ENCODE peak calls at places on chromosomes 5 and 9, in ten cellular contexts. F is H9; K is upper lobe of right lung; N is naive B cell; V is activated T-cell treated with anti-CD3 and anti-CD28 coated beads, Interleukin-2, amount 50 U/mL, for 24 hours; R is uterus; U is A172; D is NCI-H1092 treated with DMSO at 0.1 percent for 48 hours; Z is activated CD4-positive, alpha-beta T cell treated with anti-CD3 and anti-CD28 coated beads, Interleukin-2, amount 10 ng/mL, durations not matched to agents 7 days and 5 days; Q is NCI-H69. M is an unnamed sample.

GRCh38 chr9:134699343-134699740 is 57.7 kb downstream of the COL5A1 start:
- DNase-seq in F (no peak), R (no peak), N (no peak), K (no peak), V (no peak), D (no peak), Z (no peak), Q (peak), U (no peak), M (no peak)

GRCh38 chr5:135013947-135014570 is 20.0 kb downstream of the PITX1 start:
- DNase-seq in F (peak), U (no peak), D (peak), N (no peak), V (no peak), R (no peak), Z (no peak), Q (peak), K (peak), M (no peak)

GRCh38 chr9:128297221-128297773 is 21.2 kb downstream of the SWI5 start:
- DNase-seq in V (no peak), F (no peak), U (no peak), D (no peak), K (no peak), R (no peak), Z (no peak), N (no peak), Q (no peak), M (no peak)

GRCh38 chr5:121982500-121983261 is 20.9 kb downstream of the SRFBP1 start:
- DNase-seq in F (no peak), D (no peak), Q (peak), Z (no peak), R (no peak), N (no peak), U (no peak), V (no peak), K (no peak), M (no peak)

GRCh38 chr5:93926831-93927600 is 185.6 kb upstream of the POU5F2 start:
- DNase-seq in Z (no peak), F (no peak), N (no peak), V (no peak), R (no peak), D (no peak), U (peak), Q (peak), K (no peak), M (no peak)

GRCh38 chr9:77663754-77664153 is 15.6 kb upstream of the GNA14 start:
- DNase-seq in Z (no peak), U (peak), R (no peak), D (peak), V (no peak), F (no peak), N (no peak), K (no peak), Q (peak), M (no peak)

GRCh38 chr9:121269030-121269887 is 1.3 kb downstream of the GSN start:
- DNase-seq in K (no peak), U (peak), Q (peak), F (no peak), N (no peak), D (no peak), V (no peak), R (peak), Z (no peak), M (no peak)

GRCh38 chr5:170382790-170383189 is 6.4 kb downstream of the KCNMB1 start:
- DNase-seq in D (no peak), K (no peak), V (no peak), Q (no peak), R (no peak), U (no peak), N (no peak), Z (no peak), F (no peak), M (no peak)

GRCh38 chr5:79236364-79236969 is 536 bp downstream of the JMY start:
- DNase-seq in N (peak), V (no peak), U (no peak), Q (peak), R (peak), F (no peak), Z (peak), D (peak), K (peak), M (peak)

GRCh38 chr5:100496296-100496695 is 38.9 kb upstream of the FAM174A start:
- DNase-seq in Z (no peak), R (no peak), F (no peak), Q (peak), U (no peak), K (no peak), N (no peak), D (no peak), V (no peak), M (no peak)

GRCh38 chr5:149320791-149321330 is 24.4 kb upstream of the GRPEL2 start:
- DNase-seq in N (no peak), F (peak), V (no peak), U (peak), R (peak), D (peak), K (peak), Z (no peak), Q (peak), M (no peak)

GRCh38 chr9:138100711-138101349 is 223.2 kb downstream of the CACNA1B start:
- DNase-seq in R (peak), N (no peak), F (peak), Z (no peak), U (no peak), K (peak), D (no peak), V (peak), Q (peak), M (peak)

GRCh38 chr9:77523891-77524290 is 124.2 kb downstream of the GNA14 start:
- DNase-seq in F (no peak), U (no peak), N (no peak), Z (no peak), V (no peak), Q (no peak), R (no peak), K (no peak), D (no peak), M (no peak)

GRCh38 chr5:25544652-25545249 is 900.0 kb upstream of the CDH10 start:
- DNase-seq in K (no peak), V (no peak), U (peak), Z (peak), D (peak), R (no peak), Q (peak), N (no peak), F (peak), M (no peak)

GRCh38 chr9:36721846-36722588 is 149.3 kb downstream of the MELK start:
- DNase-seq in Z (no peak), D (peak), F (no peak), V (no peak), Q (peak), U (no peak), K (peak), N (no peak), R (no peak), M (no peak)

GRCh38 chr5:9148242-9148641 is 397.6 kb downstream of the SEMA5A start:
- DNase-seq in V (no peak), N (no peak), F (no peak), Q (no peak), K (no peak), Z (no peak), R (no peak), U (no peak), D (no peak), M (no peak)

GRCh38 chr5:84961903-84962302 is 577.2 kb upstream of the EDIL3 start:
- DNase-seq in Q (no peak), V (no peak), F (no peak), N (no peak), U (no peak), D (no peak), R (no peak), Z (no peak), K (no peak), M (no peak)

GRCh38 chr5:67453526-67453925 is 256.9 kb upstream of the CD180 start:
- DNase-seq in V (no peak), R (no peak), F (no peak), K (no peak), Q (no peak), U (no peak), N (no peak), Z (no peak), D (no peak), M (no peak)

GRCh38 chr5:6572825-6573380 is 59.9 kb downstream of the NSUN2 start:
- DNase-seq in K (no peak), Q (no peak), U (no peak), F (no peak), R (no peak), V (no peak), Z (no peak), D (no peak), N (no peak), M (no peak)

GRCh38 chr5:179832039-179832745 is 11.5 kb downstream of the SQSTM1 start:
- DNase-seq in R (no peak), N (no peak), F (no peak), V (no peak), Z (no peak), Q (no peak), U (no peak), K (no peak), D (no peak), M (no peak)

GRCh38 chr9:95091971-95092320 is 225.6 kb downstream of the FANCC start:
- DNase-seq in V (no peak), K (no peak), D (no peak), R (no peak), N (no peak), U (peak), Q (peak), F (no peak), Z (no peak), M (no peak)

GRCh38 chr5:107610795-107611194 is 59.9 kb downstream of the EFNA5 start:
- DNase-seq in R (no peak), N (no peak), D (no peak), V (no peak), Q (no peak), U (no peak), F (no peak), K (no peak), Z (no peak), M (no peak)

GRCh38 chr5:43643327-43643726 is 40.3 kb downstream of the NNT start:
- DNase-seq in K (no peak), F (no peak), D (no peak), Q (no peak), Z (no peak), U (no peak), N (no peak), R (no peak), V (no peak), M (no peak)

GRCh38 chr5:10863763-10864383 is 102.8 kb upstream of the DAP start:
- DNase-seq in D (peak), U (peak), V (peak), R (no peak), F (peak), Z (peak), Q (peak), N (peak), K (no peak), M (no peak)

GRCh38 chr5:176180781-176181180 is 57.4 kb upstream of the SIMC1 start:
- DNase-seq in R (no peak), U (no peak), F (no peak), V (no peak), D (no peak), K (no peak), Q (no peak), N (no peak), Z (no peak), M (no peak)

GRCh38 chr5:1323803-1324173 is 21.1 kb downstream of the CLPTM1L start:
- DNase-seq in U (no peak), F (peak), V (peak), Z (no peak), K (peak), Q (no peak), D (no peak), N (no peak), R (no peak), M (no peak)

GRCh38 chr9:87381050-87381711 is 116.5 kb upstream of the DAPK1 start:
- DNase-seq in V (no peak), R (no peak), Z (no peak), D (no peak), F (no peak), Q (no peak), K (no peak), U (peak), N (no peak), M (no peak)

GRCh38 chr9:133119039-133119438 is 2.0 kb downstream of the RALGDS start:
- DNase-seq in U (no peak), Q (no peak), N (no peak), V (no peak), Z (no peak), F (no peak), D (peak), K (no peak), R (no peak), M (no peak)

GRCh38 chr5:78803386-78803785 is 154.8 kb upstream of the LHFPL2 start:
- DNase-seq in V (no peak), Z (no peak), K (peak), N (no peak), D (no peak), Q (no peak), F (no peak), R (peak), U (no peak), M (no peak)

GRCh38 chr9:29144476-29144875 is 1571.2 kb upstream of the C9orf72 start:
- DNase-seq in Z (no peak), V (no peak), D (no peak), R (no peak), Q (peak), K (no peak), F (no peak), N (no peak), U (peak), M (no peak)

GRCh38 chr9:113541019-113541900 is 77.7 kb downstream of the RGS3 start:
- DNase-seq in D (no peak), Z (no peak), V (no peak), Q (peak), F (peak), N (no peak), U (peak), R (no peak), K (no peak), M (no peak)

GRCh38 chr5:92652735-92653134 is 928.3 kb downstream of the NR2F1-AS1 start:
- DNase-seq in Z (no peak), K (no peak), Q (peak), R (no peak), F (no peak), N (no peak), D (no peak), U (no peak), V (no peak), M (no peak)

GRCh38 chr9:78439192-78439865 is 142.4 kb downstream of the PSAT1 start:
- DNase-seq in D (peak), Q (peak), V (peak), K (peak), Z (peak), N (peak), U (peak), F (peak), R (peak), M (no peak)

GRCh38 chr9:75852746-75853145 is 37.7 kb upstream of the PCSK5 start:
- DNase-seq in F (no peak), V (no peak), D (no peak), Q (no peak), R (no peak), N (no peak), U (no peak), K (no peak), Z (no peak), M (no peak)